ENCODE peak calls at places on chromosomes 1 and 21, in five cellular contexts. T is stimulated activated CD4-positive, alpha-beta T cell treated with anti-CD3 and anti-CD28 coated beads, Interleukin-1b, Interleukin-23, amount 100 ng/mL, for 24 hours; C is dorsolateral prefrontal cortex; M is fibroblast of the conjunctiva; F is keratinocyte. D is an unnamed sample.

GRCh38 chr1:89724369-89725015 is 91.6 kb downstream of the LRRC8C start:
- DNase-seq in C (no peak), T (no peak), F (no peak), M (no peak), D (peak; percentile 60)

GRCh38 chr1:162732566-162733335 is 57.8 kb upstream of the HSD17B7 start:
- DNase-seq in F (no peak), M (no peak), C (no peak), T (no peak), D (no peak)

GRCh38 chr1:3814771-3815561 is 18.7 kb upstream of the LRRC47 start:
- DNase-seq in C (peak; percentile 26), M (no peak), F (no peak), T (no peak), D (no peak)

GRCh38 chr1:41122851-41123518 is 101.5 kb upstream of the SLFNL1 start:
- DNase-seq in F (peak; percentile 85), C (no peak), T (no peak), M (peak; percentile 68), D (no peak)

GRCh38 chr1:27658951-27659496 is 13.0 kb downstream of the IFI6 start:
- DNase-seq in C (no peak), F (peak; percentile 84), M (no peak), T (no peak), D (no peak)

GRCh38 chr1:242764161-242764560 is 239.7 kb upstream of the PLD5 start:
- DNase-seq in M (no peak), F (no peak), T (no peak), C (no peak), D (no peak)

GRCh38 chr1:237470712-237471310 is 419.9 kb downstream of the ZP4 start:
- DNase-seq in M (no peak), C (no peak), F (no peak), T (no peak), D (no peak)

GRCh38 chr21:35674895-35675470 is 385.3 kb downstream of the SETD4 start:
- DNase-seq in C (no peak), T (no peak), F (no peak), M (no peak), D (no peak)

GRCh38 chr1:182329471-182329870 is 62.1 kb downstream of the GLUL start:
- DNase-seq in T (no peak), C (no peak), F (no peak), M (no peak), D (no peak)

D was measured in SIG-M5.